ENCODE peak calls at places on chromosomes 12 and 14, in five cellular contexts. Q is kidney glomerular epithelial cell, Z is OCI-M1, S is activated T-helper 1 cell treated with Interleukin-2 at 50 U/mL for 16 hours, R is mucosa of descending colon. D is an unnamed sample.
A peak's percentile ranks its signal among the peaks of the same experiment; 100 is the strongest.

GRCh38 chr14:49552630-49553029 is 33.5 kb downstream of the RPS29 start:
- DNase-seq in Q (peak; percentile 42), Z (no peak), S (no peak), R (no peak), D (no peak)

GRCh38 chr14:68309121-68309520 is 483.7 kb downstream of the ZFP36L1 start:
- DNase-seq in Q (no peak), Z (no peak), S (no peak), R (no peak), D (no peak)

GRCh38 chr12:104049278-104050257 is at the start of gene GLT8D2:
- DNase-seq in Q (peak; percentile 57), Z (no peak), S (no peak), R (peak; percentile 21), D (no peak)

GRCh38 chr12:57816855-57817151 is 1.7 kb downstream of the AVIL start:
- DNase-seq in Q (no peak), Z (peak; percentile 84), S (no peak), R (no peak), D (no peak)

GRCh38 chr12:99223554-99223953 is 424.0 kb upstream of the GARIN6 start:
- DNase-seq in Q (peak; percentile 39), Z (no peak), S (no peak), R (no peak), D (no peak)

GRCh38 chr14:58638231-58639205 is 756 bp downstream of the DACT1 start:
- DNase-seq in Q (peak; percentile 34), Z (no peak), S (no peak), R (peak; percentile 15), D (no peak)

GRCh38 chr12:100404769-100405407 is 48.0 kb downstream of the SLC17A8 start:
- DNase-seq in Q (no peak), Z (peak; percentile 45), S (no peak), R (no peak), D (no peak)

GRCh38 chr12:28708918-28709371 is 440.1 kb upstream of the FAR2 start:
- DNase-seq in Q (peak; percentile 11), Z (peak; percentile 35), S (no peak), R (no peak), D (no peak)

GRCh38 chr12:97312570-97313135 is 150.0 kb upstream of the RMST start:
- DNase-seq in Q (no peak), Z (no peak), S (no peak), R (no peak), D (no peak)

GRCh38 chr12:43982544-43982943 is 146.7 kb downstream of the TMEM117 start:
- DNase-seq in Q (no peak), Z (no peak), S (no peak), R (no peak), D (no peak)

GRCh38 chr14:71776463-71777359 is 155.5 kb upstream of the RGS6 start:
- DNase-seq in Q (no peak), Z (peak; percentile 33), S (no peak), R (no peak), D (no peak)

GRCh38 chr12:3962661-3963483 is 89.7 kb upstream of the PARP11 start:
- DNase-seq in Q (no peak), Z (peak; percentile 93), S (peak; percentile 65), R (peak; percentile 7), D (peak; percentile 67)

GRCh38 chr14:99841436-99842071 is 48.3 kb downstream of the EML1 start:
- DNase-seq in Q (no peak), Z (no peak), S (no peak), R (no peak), D (no peak)

GRCh38 chr12:58988643-58989042 is 68.3 kb upstream of the LRIG3 start:
- DNase-seq in Q (no peak), Z (no peak), S (no peak), R (no peak), D (no peak)

GRCh38 chr12:28787151-28787550 is 361.9 kb upstream of the FAR2 start:
- DNase-seq in Q (no peak), Z (no peak), S (no peak), R (no peak), D (no peak)

GRCh38 chr14:77032854-77033621 is 4.5 kb upstream of the IRF2BPL start:
- DNase-seq in Q (peak; percentile 94), Z (peak; percentile 87), S (peak; percentile 63), R (peak; percentile 86), D (peak; percentile 70)

GRCh38 chr14:104145826-104146642 is 7.6 kb downstream of the KIF26A start:
- DNase-seq in Q (no peak), Z (no peak), S (no peak), R (no peak), D (no peak)

GRCh38 chr14:48805315-48805714 is 780.9 kb downstream of the RPS29 start:
- DNase-seq in Q (no peak), Z (no peak), S (no peak), R (no peak), D (no peak)

GRCh38 chr12:32605326-32606095 is 73.6 kb upstream of the DNM1L start:
- DNase-seq in Q (no peak), Z (no peak), S (no peak), R (no peak), D (no peak)

GRCh38 chr12:79681008-79681590 is 9.7 kb downstream of the PAWR start:
- DNase-seq in Q (peak; percentile 32), Z (peak; percentile 52), S (no peak), R (no peak), D (no peak)

GRCh38 chr12:25957898-25958253 is 606 bp upstream of the RASSF8 start:
- DNase-seq in Q (peak; percentile 68), Z (peak; percentile 19), S (no peak), R (no peak), D (no peak)

GRCh38 chr12:27593266-27593665 is 69.3 kb downstream of the PPFIBP1 start:
- DNase-seq in Q (no peak), Z (no peak), S (no peak), R (no peak), D (no peak)

GRCh38 chr14:38174721-38175120 is 33.0 kb upstream of the SSTR1 start:
- DNase-seq in Q (peak; percentile 62), Z (no peak), S (no peak), R (no peak), D (no peak)

GRCh38 chr14:65403231-65403630 is 9.3 kb upstream of the FUT8 start:
- DNase-seq in Q (no peak), Z (no peak), S (no peak), R (no peak), D (no peak)

GRCh38 chr12:79247494-79247893 is 382.9 kb downstream of the SYT1 start:
- DNase-seq in Q (no peak), Z (no peak), S (no peak), R (no peak), D (no peak)

GRCh38 chr14:71142375-71143038 is 235.2 kb downstream of the PCNX1 start:
- DNase-seq in Q (peak; percentile 73), Z (no peak), S (no peak), R (no peak), D (no peak)

GRCh38 chr14:96309907-96310330 is 53.2 kb downstream of the ATG2B start:
- DNase-seq in Q (no peak), Z (no peak), S (no peak), R (no peak), D (no peak)

GRCh38 chr14:49405291-49405690 is 180.9 kb downstream of the RPS29 start:
- DNase-seq in Q (peak; percentile 1), Z (no peak), S (no peak), R (no peak), D (no peak)

GRCh38 chr12:100738086-100738485 is 56.5 kb upstream of the ANO4 start:
- DNase-seq in Q (no peak), Z (no peak), S (no peak), R (no peak), D (no peak)

GRCh38 chr12:75452675-75453330 is 27.8 kb upstream of the GLIPR1 start:
- DNase-seq in Q (peak; percentile 28), Z (no peak), S (no peak), R (no peak), D (no peak)

GRCh38 chr14:73058923-73059311 is 583 bp downstream of the RBM25 start:
- DNase-seq in Q (no peak), Z (peak; percentile 68), S (no peak), R (no peak), D (no peak)

GRCh38 chr12:47870175-47870781 is 34.5 kb downstream of the VDR start:
- DNase-seq in Q (no peak), Z (peak; percentile 38), S (no peak), R (peak; percentile 53), D (no peak)

GRCh38 chr12:116142936-116143882 is 134.3 kb downstream of the MED13L start:
- DNase-seq in Q (peak; percentile 63), Z (peak; percentile 53), S (no peak), R (no peak), D (no peak)

GRCh38 chr14:72503696-72504368 is 390.1 kb downstream of the DPF3 start:
- DNase-seq in Q (no peak), Z (no peak), S (no peak), R (no peak), D (no peak)

GRCh38 chr14:94681300-94682060 is 69.3 kb downstream of the SERPINA3 start:
- DNase-seq in Q (peak; percentile 33), Z (peak; percentile 29), S (no peak), R (peak; percentile 15), D (no peak)

GRCh38 chr14:68628605-68629310 is 164.1 kb downstream of the ZFP36L1 start:
- DNase-seq in Q (no peak), Z (no peak), S (no peak), R (peak; percentile 76), D (no peak)

GRCh38 chr14:42510071-42510470 is 903.4 kb downstream of the LRFN5 start:
- DNase-seq in Q (no peak), Z (no peak), S (no peak), R (no peak), D (no peak)

GRCh38 chr12:115224031-115224430 is 540.1 kb upstream of the TBX3 start:
- DNase-seq in Q (no peak), Z (no peak), S (no peak), R (no peak), D (no peak)

GRCh38 chr14:24895243-24895583 is 154.7 kb downstream of the STXBP6 start:
- DNase-seq in Q (no peak), Z (no peak), S (no peak), R (no peak), D (no peak)

GRCh38 chr14:81819344-81819743 is 285.7 kb upstream of the SEL1L start:
- DNase-seq in Q (no peak), Z (peak; percentile 6), S (no peak), R (no peak), D (no peak)